ENCODE peak calls at places on chromosomes 16 and 17, in seven cellular contexts. G is progenitor cell of endocrine pancreas, C is epithelial cell of prostate, A is caudate nucleus, I is left ventricle myocardium inferior, O is BJ, V is pulmonary artery endothelial cell. T is an unnamed sample.

GRCh38 chr17:1011760-1012735 is 15.1 kb downstream of the TIMM22 start:
- DNase-seq in G (no peak), I (no peak), C (no peak), O (no peak), A (no peak), V (no peak), T (no peak)

GRCh38 chr17:73480740-73481139 is 163.5 kb downstream of the SDK2 start:
- DNase-seq in A (peak; percentile 25), C (no peak), G (no peak), V (no peak), I (peak; percentile 66), O (no peak), T (no peak)

GRCh38 chr17:15963670-15964110 is 18.8 kb downstream of the ADORA2B start:
- DNase-seq in G (no peak), I (no peak), V (no peak), A (no peak), C (peak; percentile 58), O (no peak), T (no peak)

GRCh38 chr17:1019451-1019850 is 22.5 kb downstream of the TIMM22 start:
- DNase-seq in I (peak; percentile 59), G (no peak), A (no peak), O (no peak), V (no peak), C (no peak), T (peak; percentile 72)

GRCh38 chr16:67173808-67174705 is 3.7 kb downstream of the NOL3 start:
- DNase-seq in V (peak; percentile 72), I (peak; percentile 88), C (peak; percentile 76), A (peak; percentile 76), G (peak; percentile 77), O (no peak), T (peak; percentile 94)

GRCh38 chr17:39123627-39124026 is 27.8 kb downstream of the PLXDC1 start:
- DNase-seq in V (no peak), I (no peak), A (no peak), C (peak; percentile 8), G (no peak), O (no peak), T (no peak)

GRCh38 chr17:45170976-45171337 is 9.3 kb downstream of the HEXIM2 start:
- DNase-seq in G (no peak), A (no peak), V (no peak), C (peak; percentile 91), O (peak; percentile 73), I (peak; percentile 54), T (peak; percentile 31)

GRCh38 chr17:41800601-41801373 is 11.0 kb downstream of the P3H4 start:
- DNase-seq in I (no peak), G (peak; percentile 47), C (peak; percentile 99), O (no peak), V (no peak), A (no peak), T (peak; percentile 65)

GRCh38 chr17:78134899-78135385 is 4.4 kb downstream of the TMC8 start:
- DNase-seq in O (no peak), A (no peak), V (no peak), I (no peak), C (no peak), G (no peak), T (no peak)